ENCODE peak calls at places on chromosomes 16 and 17, in seven cellular contexts. X is tibial nerve, P is GM23338, M is neural progenitor cell, U is mesenchymal stem cell, I is hepatocyte, A is pancreas. V is an unnamed sample.

GRCh38 chr16:51569204-51569911 is 418.3 kb upstream of the SALL1 start:
- DNase-seq in X (no peak), P (no peak), M (no peak), U (no peak), I (no peak), A (no peak), V (no peak)

GRCh38 chr17:79892457-79893236 is 53.4 kb upstream of the CBX4 start:
- DNase-seq in X (no peak), P (no peak), M (no peak), U (no peak), I (peak), A (no peak), V (peak)

GRCh38 chr17:16353702-16354174 is 469 bp upstream of the CENPV start:
- DNase-seq in X (no peak), P (no peak), M (no peak), U (no peak), I (no peak), A (no peak), V (no peak)

GRCh38 chr16:66030036-66030435 is 336.5 kb upstream of the CDH5 start:
- DNase-seq in X (no peak), P (no peak), M (no peak), U (peak), I (no peak), A (no peak), V (no peak)

GRCh38 chr16:67975321-67976105 is 4.8 kb downstream of the DPEP3 start:
- DNase-seq in X (no peak), P (no peak), M (no peak), U (no peak), I (no peak), A (no peak), V (no peak)

GRCh38 chr16:69324585-69325253 is 5.7 kb downstream of the PDF start:
- DNase-seq in X (no peak), P (no peak), M (no peak), U (no peak), I (no peak), A (peak), V (no peak)

GRCh38 chr16:12639044-12639443 is 164.6 kb downstream of the CPPED1 start:
- DNase-seq in X (no peak), P (no peak), M (no peak), U (peak), I (no peak), A (no peak), V (no peak)

GRCh38 chr16:87570938-87571867 is 31.1 kb upstream of the JPH3 start:
- DNase-seq in X (no peak), P (peak), M (peak), U (peak), I (peak), A (peak), V (peak)

GRCh38 chr17:76405607-76405966 is 21.2 kb downstream of the SPHK1 start:
- DNase-seq in X (no peak), P (no peak), M (no peak), U (no peak), I (no peak), A (no peak), V (no peak)

GRCh38 chr16:30721606-30722005 is 22.6 kb downstream of the SRCAP start:
- DNase-seq in X (no peak), P (no peak), M (no peak), U (no peak), I (no peak), A (no peak), V (no peak)

GRCh38 chr16:11149011-11149616 is 106.9 kb downstream of the SOCS1 start:
- DNase-seq in X (no peak), P (no peak), M (no peak), U (peak), I (peak), A (no peak), V (no peak)

GRCh38 chr16:89324056-89325010 is 106.8 kb downstream of the ZNF778 start:
- DNase-seq in X (no peak), P (no peak), M (no peak), U (peak), I (no peak), A (no peak), V (no peak)

GRCh38 chr16:5870886-5871715 is 773.5 kb upstream of the EEF2KMT start:
- DNase-seq in X (no peak), P (no peak), M (no peak), U (no peak), I (no peak), A (no peak), V (no peak)

GRCh38 chr16:88774544-88775393 is 10.3 kb downstream of the PIEZO1 start:
- DNase-seq in X (no peak), P (no peak), M (no peak), U (no peak), I (no peak), A (no peak), V (no peak)

GRCh38 chr17:1592751-1593629 is 30.4 kb upstream of the PITPNA start:
- DNase-seq in X (no peak), P (no peak), M (no peak), U (no peak), I (peak), A (no peak), V (no peak)

GRCh38 chr17:79951361-79952264 is 84.1 kb downstream of the TBC1D16 start:
- DNase-seq in X (no peak), P (no peak), M (peak), U (peak), I (peak), A (peak), V (peak)

GRCh38 chr17:2950846-2951245 is 112.6 kb downstream of the OR1D5 start:
- DNase-seq in X (no peak), P (no peak), M (no peak), U (no peak), I (no peak), A (peak), V (no peak)

GRCh38 chr17:16512011-16512410 is 20.0 kb upstream of the LRRC75A start:
- DNase-seq in X (no peak), P (peak), M (peak), U (no peak), I (no peak), A (no peak), V (no peak)

GRCh38 chr17:50219939-50220465 is 18.6 kb upstream of the COL1A1 start:
- DNase-seq in X (no peak), P (no peak), M (peak), U (peak), I (peak), A (no peak), V (no peak)

GRCh38 chr17:50220811-50221210 is 19.4 kb upstream of the COL1A1 start:
- DNase-seq in X (no peak), P (no peak), M (no peak), U (no peak), I (no peak), A (no peak), V (no peak)

GRCh38 chr17:50219345-50219744 is 17.9 kb upstream of the COL1A1 start:
- DNase-seq in X (no peak), P (no peak), M (no peak), U (peak), I (peak), A (no peak), V (no peak)

GRCh38 chr17:50218071-50218759 is 16.8 kb upstream of the COL1A1 start:
- DNase-seq in X (no peak), P (no peak), M (no peak), U (peak), I (no peak), A (no peak), V (no peak)

DNA sequence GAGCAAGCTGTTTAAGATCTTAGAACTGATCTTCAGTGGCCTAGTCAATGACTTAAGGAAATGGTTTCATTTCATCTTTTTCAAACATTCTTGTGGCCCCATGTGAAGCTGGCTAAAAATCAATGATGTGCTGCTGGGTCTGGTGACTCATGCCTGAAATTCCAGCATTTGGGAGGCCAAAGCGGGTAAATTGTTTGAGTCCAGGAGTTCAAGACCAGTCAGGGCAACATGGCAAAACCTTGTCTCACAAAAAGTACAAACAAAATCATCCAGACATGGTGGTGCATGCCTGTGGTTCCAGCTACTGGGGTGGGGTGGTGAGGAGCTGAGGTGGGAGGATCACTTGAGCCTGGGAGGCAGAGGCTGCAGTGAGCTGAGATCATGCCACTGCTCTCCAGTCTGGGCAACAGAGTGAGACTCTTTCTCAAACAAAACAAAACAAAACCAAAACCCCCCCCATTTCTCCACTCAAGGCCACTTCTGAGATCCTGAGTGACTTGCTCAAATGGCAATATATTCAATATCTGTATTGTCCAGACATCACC is 17.4 kb upstream of the COL1A1 start:
- DNase-seq in X (no peak), P (no peak), M (no peak), U (peak), I (peak), A (no peak), V (no peak)
- H3K4me3 ChIP-seq in X (no peak), P (no peak), M (no peak), U (no peak), I (no peak), A (no peak), V (no peak)

DNA sequence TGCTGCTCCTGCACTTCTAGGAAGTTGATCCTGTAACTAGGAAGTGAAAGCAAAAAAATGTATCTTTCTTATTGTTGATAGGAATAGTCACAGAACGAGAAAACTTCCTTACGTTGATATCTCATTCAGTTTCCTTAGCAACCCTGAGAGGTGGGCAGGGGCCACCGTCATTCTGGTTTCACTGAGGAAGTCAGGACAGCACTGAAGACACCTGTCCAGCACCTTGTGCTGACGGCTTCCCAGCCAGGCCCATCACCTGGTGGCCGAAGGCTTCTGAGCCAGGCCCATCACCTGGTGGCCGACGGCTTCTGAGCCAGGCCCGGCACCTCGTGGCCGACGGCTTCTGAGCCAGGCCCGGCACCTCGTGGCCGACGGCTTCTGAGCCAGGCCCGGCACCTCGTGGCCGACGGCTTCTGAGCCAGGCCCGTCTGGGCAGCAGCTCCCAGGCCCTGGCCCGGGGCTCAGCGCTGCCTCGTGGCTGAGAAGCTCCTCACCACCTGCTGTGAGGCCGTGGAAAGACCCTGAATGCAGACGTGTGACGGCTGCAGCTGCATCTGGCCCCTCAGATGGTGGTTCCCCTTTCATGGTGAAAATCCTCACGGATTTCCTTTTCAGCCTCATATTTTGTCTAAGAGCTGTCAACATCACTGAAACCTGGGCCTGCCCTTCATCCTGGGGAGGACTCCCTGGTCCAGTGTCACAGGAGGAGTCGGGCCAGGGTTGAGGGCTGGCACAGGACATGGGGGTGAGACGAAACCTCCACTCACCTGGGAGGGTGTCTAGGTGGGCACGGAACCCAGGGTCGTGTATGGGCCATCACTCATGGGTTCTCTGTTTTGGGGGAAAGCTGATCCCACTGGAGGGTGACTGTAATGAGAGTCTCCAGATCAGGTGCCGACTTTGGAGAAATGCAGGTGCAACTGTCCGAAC is 33.0 kb upstream of the ZNF750 start:
- DNase-seq in X (no peak), P (no peak), M (no peak), U (no peak), I (no peak), A (no peak), V (no peak)
- H3K27ac ChIP-seq in X (no peak), P (no peak), M (no peak), U (no peak), I (no peak), A (no peak), V (no peak)

GRCh38 chr17:39104046-39104445 is 47.4 kb downstream of the PLXDC1 start:
- DNase-seq in X (no peak), P (no peak), M (no peak), U (peak), I (peak), A (peak), V (no peak)
- H3K4me3 ChIP-seq in X (no peak), P (no peak), M (no peak), U (no peak), I (no peak), A (no peak), V (no peak)

GRCh38 chr16:57578521-57579360 is 36.3 kb downstream of the ADGRG5 start:
- DNase-seq in X (no peak), P (no peak), M (no peak), U (no peak), I (no peak), A (peak), V (no peak)
- H3K27ac ChIP-seq in X (no peak), P (no peak), M (no peak), U (no peak), I (no peak), A (no peak), V (no peak)

GRCh38 chr17:81429353-81429774 is 34.1 kb downstream of the BAHCC1 start:
- DNase-seq in X (peak), P (no peak), M (no peak), U (no peak), I (peak), A (peak), V (peak)
- H3K4me3 ChIP-seq in X (peak), P (no peak), M (no peak), U (no peak), I (no peak), A (no peak), V (no peak)

GRCh38 chr16:1998852-1999801 is 9.4 kb downstream of the SYNGR3 start:
- DNase-seq in X (no peak), P (no peak), M (no peak), U (no peak), I (no peak), A (no peak), V (no peak)
- H3K27ac ChIP-seq in X (no peak), P (no peak), M (no peak), U (no peak), I (no peak), A (no peak), V (no peak)

GRCh38 chr17:13601317-13601775 is 383 bp downstream of the HS3ST3A1 start:
- DNase-seq in X (no peak), P (peak), M (peak), U (peak), I (peak), A (no peak), V (no peak)

GRCh38 chr17:13599808-13600398 is 1.8 kb downstream of the HS3ST3A1 start:
- DNase-seq in X (no peak), P (no peak), M (no peak), U (peak), I (no peak), A (no peak), V (no peak)

GRCh38 chr17:13599168-13599577 is 2.6 kb downstream of the HS3ST3A1 start:
- DNase-seq in X (no peak), P (no peak), M (no peak), U (no peak), I (no peak), A (no peak), V (no peak)

GRCh38 chr17:13600475-13601316 is 1.0 kb downstream of the HS3ST3A1 start:
- DNase-seq in X (no peak), P (peak), M (peak), U (peak), I (peak), A (no peak), V (no peak)

GRCh38 chr17:13601776-13602551 is at the start of gene HS3ST3A1:
- DNase-seq in X (no peak), P (peak), M (peak), U (peak), I (peak), A (no peak), V (no peak)
- H3K4me3 ChIP-seq in X (peak), P (peak), M (peak), U (peak), I (peak), A (peak), V (no peak)